ENCODE peak calls at places on chromosome 4, in eight cellular contexts. V is activated gamma-delta T cell, A is non-pigmented ciliary epithelial cell, Q is GM03348, T is fibroblast of mammary gland, J is EL, U is activated B cell treated with CpG ODN at 0.5 μM for 24 hours, E is NCI-H345. P is an unnamed sample.

GRCh38 chr4:83170952-83171399 is 56.4 kb upstream of the PLAC8 start:
- DNase-seq in V (no peak), A (no peak), Q (no peak), T (peak), J (peak), U (no peak), E (no peak), P (no peak)

GRCh38 chr4:42234817-42235216 is 82.4 kb upstream of the BEND4 start:
- DNase-seq in V (no peak), A (no peak), Q (no peak), T (no peak), J (no peak), U (no peak), E (no peak), P (no peak)

GRCh38 chr4:80153800-80154546 is 43.3 kb upstream of the PRDM8 start:
- DNase-seq in V (no peak), A (no peak), Q (peak), T (peak), J (peak), U (no peak), E (no peak), P (no peak)

GRCh38 chr4:73978886-73979285 is 2.9 kb downstream of the PF4 start:
- DNase-seq in V (no peak), A (peak), Q (peak), T (peak), J (peak), U (no peak), E (no peak), P (no peak)

GRCh38 chr4:99210789-99211188 is 8.3 kb downstream of the ADH6 start:
- DNase-seq in V (no peak), A (no peak), Q (no peak), T (no peak), J (no peak), U (no peak), E (no peak), P (no peak)

GRCh38 chr4:128468485-128468989 is 180.9 kb upstream of the PGRMC2 start:
- DNase-seq in V (no peak), A (peak), Q (peak), T (peak), J (peak), U (no peak), E (no peak), P (peak)

GRCh38 chr4:26987191-26987590 is 126.5 kb downstream of the STIM2 start:
- DNase-seq in V (no peak), A (no peak), Q (no peak), T (no peak), J (no peak), U (no peak), E (no peak), P (peak)

GRCh38 chr4:188032583-188032982 is 37.0 kb downstream of the ZFP42 start:
- DNase-seq in V (no peak), A (no peak), Q (no peak), T (no peak), J (no peak), U (no peak), E (no peak), P (no peak)

GRCh38 chr4:122783301-122784215 is 43.1 kb upstream of the FGF2 start:
- DNase-seq in V (no peak), A (peak), Q (peak), T (peak), J (peak), U (no peak), E (no peak), P (no peak)

GRCh38 chr4:163167333-163167626 is 590 bp upstream of the NAF1 start:
- DNase-seq in V (no peak), A (no peak), Q (no peak), T (peak), J (no peak), U (no peak), E (no peak), P (peak)

GRCh38 chr4:2070421-2071251 is 11.5 kb downstream of the NAT8L start:
- DNase-seq in V (no peak), A (no peak), Q (no peak), T (no peak), J (no peak), U (no peak), E (no peak), P (no peak)

GRCh38 chr4:2417765-2418651 is at the start of gene ZFYVE28:
- DNase-seq in V (no peak), A (no peak), Q (peak), T (no peak), J (peak), U (no peak), E (no peak), P (no peak)

GRCh38 chr4:186029731-186030421 is 39.1 kb upstream of the TLR3 start:
- DNase-seq in V (no peak), A (no peak), Q (peak), T (peak), J (no peak), U (no peak), E (peak), P (peak)

GRCh38 chr4:150173420-150173819 is 95.2 kb downstream of the DCLK2 start:
- DNase-seq in V (no peak), A (no peak), Q (no peak), T (no peak), J (peak), U (no peak), E (peak), P (peak)

GRCh38 chr4:139860435-139861024 is 194.9 kb downstream of the MGST2 start:
- DNase-seq in V (no peak), A (no peak), Q (no peak), T (no peak), J (no peak), U (no peak), E (no peak), P (no peak)

GRCh38 chr4:113311047-113311446 is 261.6 kb downstream of the ANK2 start:
- DNase-seq in V (no peak), A (no peak), Q (no peak), T (peak), J (no peak), U (no peak), E (no peak), P (no peak)

GRCh38 chr4:84582988-84583870 is at the start of gene CDS1:
- DNase-seq in V (peak), A (no peak), Q (peak), T (no peak), J (peak), U (no peak), E (peak), P (no peak)

P was measured in globus pallidus.